ENCODE peak calls at places on chromosomes 4 and X, in five cellular contexts. One of them, this sample, is unnamed.

GRCh38 chr4:38322709-38323108 is 341.3 kb upstream of the KLF3 start:
- DNase-seq in H1: no peak
- DNase-seq in GM12892: no peak
- DNase-seq in HepG2: no peak
- DNase-seq in GM12878: no peak
- DNase-seq in this sample: no peak

GRCh38 chr4:122679317-122679716 is 53.2 kb upstream of the BBS12 start:
- DNase-seq in H1: no peak
- DNase-seq in GM12892: no peak
- DNase-seq in HepG2: no peak
- DNase-seq in GM12878: no peak
- DNase-seq in this sample: no peak

GRCh38 chr4:153676984-153677383 is 7.1 kb upstream of the TLR2 start:
- DNase-seq in H1: no peak
- DNase-seq in GM12892: no peak
- DNase-seq in HepG2: no peak
- DNase-seq in GM12878: no peak
- DNase-seq in this sample: no peak

GRCh38 chrX:136185409-136186022 is 38.2 kb downstream of the FHL1 start:
- DNase-seq in H1: no peak
- DNase-seq in GM12892: no peak
- DNase-seq in HepG2: no peak
- DNase-seq in GM12878: no peak
- DNase-seq in this sample: no peak

GRCh38 chrX:13360146-13360545 is 40.3 kb upstream of the ATXN3L start:
- DNase-seq in H1: no peak
- DNase-seq in GM12892: no peak
- DNase-seq in HepG2: no peak
- DNase-seq in GM12878: no peak
- DNase-seq in this sample: no peak

GRCh38 chr4:41216294-41217019 is 2.1 kb upstream of the APBB2 start:
- DNase-seq in H1: peak
- DNase-seq in GM12892: peak
- DNase-seq in HepG2: peak
- DNase-seq in GM12878: peak
- DNase-seq in this sample: peak

GRCh38 chr4:35818520-35818919 is 425.8 kb downstream of the ARAP2 start:
- DNase-seq in H1: no peak
- DNase-seq in GM12892: no peak
- DNase-seq in HepG2: no peak
- DNase-seq in GM12878: no peak
- DNase-seq in this sample: no peak

GRCh38 chr4:83323136-83323535 is 11.5 kb downstream of the HPSE start:
- DNase-seq in H1: no peak
- DNase-seq in GM12892: no peak
- DNase-seq in HepG2: peak
- DNase-seq in GM12878: no peak
- DNase-seq in this sample: no peak

GRCh38 chrX:48278958-48279357 is 23.8 kb downstream of the SSX1 start:
- DNase-seq in H1: no peak
- DNase-seq in GM12892: no peak
- DNase-seq in HepG2: peak
- DNase-seq in GM12878: no peak
- DNase-seq in this sample: no peak

DNA sequence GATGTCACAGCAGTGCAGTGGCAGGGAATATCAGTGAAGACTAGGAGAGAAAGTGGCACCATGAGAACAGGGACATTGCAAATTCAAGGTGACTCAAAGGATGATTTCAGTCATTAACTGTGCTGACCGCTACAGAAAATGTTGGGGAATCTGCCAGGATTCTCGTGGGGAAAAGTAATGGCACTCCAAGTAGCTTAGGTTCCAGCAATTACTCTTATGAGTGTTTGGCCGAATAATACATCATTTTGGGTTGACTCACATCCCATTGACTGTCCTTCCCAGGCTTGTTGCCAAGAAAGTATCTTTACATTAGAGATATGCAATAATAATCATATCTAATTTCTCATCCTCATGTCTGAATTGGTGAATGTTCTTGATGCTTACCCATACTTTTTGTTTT is 1411.1 kb upstream of the PCDH7 start:
- DNase-seq in H1: no peak
- DNase-seq in GM12892: no peak
- DNase-seq in HepG2: no peak
- DNase-seq in GM12878: no peak
- DNase-seq in this sample: no peak
- TF ChIP-seq TAF1 in H1: no peak
- TF ChIP-seq TAF1 in GM12892: no peak
- TF ChIP-seq TAF1 in HepG2: no peak
- TF ChIP-seq TAF1 in GM12878: no peak
- TF ChIP-seq TAF1 in this sample: no peak

DNA sequence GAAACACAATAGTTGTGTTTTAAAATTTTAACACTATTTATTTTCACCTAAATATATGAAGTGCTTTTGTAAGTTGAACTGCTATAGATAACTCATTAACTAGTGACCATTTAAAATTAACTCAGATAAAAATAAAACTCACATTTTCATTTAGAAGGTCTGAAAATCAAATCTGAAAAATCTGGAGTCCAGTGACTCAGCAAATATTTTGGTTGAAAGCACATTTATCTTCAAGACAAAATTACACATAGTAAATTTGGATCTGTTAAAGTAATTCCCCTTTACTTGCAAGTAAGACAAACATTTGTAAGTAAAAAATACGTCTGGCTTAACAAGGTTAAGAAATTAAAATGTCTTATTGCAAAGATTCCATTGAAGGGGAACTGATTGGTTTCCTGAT is 589.1 kb downstream of the TRIML1 start:
- DNase-seq in H1: no peak
- DNase-seq in GM12892: no peak
- DNase-seq in HepG2: no peak
- DNase-seq in GM12878: no peak
- DNase-seq in this sample: no peak
- TF ChIP-seq POLR2A in H1: no peak
- TF ChIP-seq POLR2A in GM12892: no peak
- TF ChIP-seq POLR2A in HepG2: no peak
- TF ChIP-seq POLR2A in GM12878: no peak
- TF ChIP-seq POLR2A in this sample: no peak

GRCh38 chrX:119692241-119693031 is 532 bp downstream of the SEPTIN6 start:
- DNase-seq in H1: peak
- DNase-seq in GM12892: no peak
- DNase-seq in HepG2: no peak
- DNase-seq in GM12878: no peak
- DNase-seq in this sample: no peak
- TF ChIP-seq TAF1 in H1: no peak
- TF ChIP-seq TAF1 in GM12892: no peak
- TF ChIP-seq TAF1 in HepG2: no peak
- TF ChIP-seq TAF1 in GM12878: no peak
- TF ChIP-seq TAF1 in this sample: peak

GRCh38 chr4:174549696-174550095 is 27.4 kb upstream of the HPGD start:
- DNase-seq in H1: no peak
- DNase-seq in GM12892: no peak
- DNase-seq in HepG2: no peak
- DNase-seq in GM12878: no peak
- DNase-seq in this sample: no peak

GRCh38 chr4:174550541-174550940 is 28.3 kb upstream of the HPGD start:
- DNase-seq in H1: no peak
- DNase-seq in GM12892: no peak
- DNase-seq in HepG2: no peak
- DNase-seq in GM12878: no peak
- DNase-seq in this sample: no peak

GRCh38 chr4:174554329-174554728 is 32.0 kb upstream of the HPGD start:
- DNase-seq in H1: no peak
- DNase-seq in GM12892: no peak
- DNase-seq in HepG2: no peak
- DNase-seq in GM12878: no peak
- DNase-seq in this sample: no peak

GRCh38 chr4:174555793-174556630 is 33.7 kb upstream of the HPGD start:
- DNase-seq in H1: no peak
- DNase-seq in GM12892: no peak
- DNase-seq in HepG2: no peak
- DNase-seq in GM12878: no peak
- DNase-seq in this sample: no peak

GRCh38 chr4:174553828-174554227 is 31.5 kb upstream of the HPGD start:
- DNase-seq in H1: no peak
- DNase-seq in GM12892: no peak
- DNase-seq in HepG2: no peak
- DNase-seq in GM12878: no peak
- DNase-seq in this sample: no peak
- TF ChIP-seq POLR2A in H1: no peak
- TF ChIP-seq POLR2A in GM12892: no peak
- TF ChIP-seq POLR2A in HepG2: no peak
- TF ChIP-seq POLR2A in GM12878: no peak
- TF ChIP-seq POLR2A in this sample: no peak

GRCh38 chr4:11421116-11421515 is 7.6 kb downstream of the HS3ST1 start:
- DNase-seq in H1: no peak
- DNase-seq in GM12892: no peak
- DNase-seq in HepG2: no peak
- DNase-seq in GM12878: no peak
- DNase-seq in this sample: no peak

GRCh38 chr4:11416767-11417113 is 12.0 kb downstream of the HS3ST1 start:
- DNase-seq in H1: no peak
- DNase-seq in GM12892: no peak
- DNase-seq in HepG2: no peak
- DNase-seq in GM12878: no peak
- DNase-seq in this sample: no peak

GRCh38 chr4:11420327-11420726 is 8.4 kb downstream of the HS3ST1 start:
- DNase-seq in H1: no peak
- DNase-seq in GM12892: no peak
- DNase-seq in HepG2: no peak
- DNase-seq in GM12878: no peak
- DNase-seq in this sample: no peak

GRCh38 chr4:11416071-11416766 is 12.5 kb downstream of the HS3ST1 start:
- DNase-seq in H1: no peak
- DNase-seq in GM12892: no peak
- DNase-seq in HepG2: no peak
- DNase-seq in GM12878: no peak
- DNase-seq in this sample: no peak

DNA sequence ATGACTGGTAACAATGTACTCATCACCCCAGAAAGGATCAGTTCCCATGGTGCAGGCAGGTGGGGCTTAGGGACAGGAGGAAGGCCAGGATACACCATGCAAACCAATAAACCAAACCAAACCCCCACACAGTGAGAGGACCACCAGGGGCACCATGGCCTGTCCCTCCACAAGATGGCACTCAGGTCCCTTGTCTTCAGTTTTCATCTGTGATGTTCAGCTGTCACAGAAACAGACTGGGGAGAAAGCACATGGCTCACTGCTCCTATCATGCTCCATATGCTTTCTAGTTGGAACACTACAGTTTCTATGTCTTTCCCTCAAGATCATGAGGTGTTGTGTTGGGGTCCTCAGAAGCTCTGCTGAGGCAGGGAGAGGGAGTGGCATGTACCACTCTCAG is 10.1 kb downstream of the HS3ST1 start:
- DNase-seq in H1: no peak
- DNase-seq in GM12892: no peak
- DNase-seq in HepG2: no peak
- DNase-seq in GM12878: no peak
- DNase-seq in this sample: no peak
- TF ChIP-seq TAF1 in H1: no peak
- TF ChIP-seq TAF1 in GM12892: no peak
- TF ChIP-seq TAF1 in HepG2: no peak
- TF ChIP-seq TAF1 in GM12878: no peak
- TF ChIP-seq TAF1 in this sample: no peak

GRCh38 chr4:1009647-1010521 is 1.5 kb upstream of the FGFRL1 start:
- DNase-seq in H1: peak
- DNase-seq in GM12892: peak
- DNase-seq in HepG2: no peak
- DNase-seq in GM12878: no peak
- DNase-seq in this sample: peak
- TF ChIP-seq POLR2A in H1: no peak
- TF ChIP-seq POLR2A in GM12892: no peak
- TF ChIP-seq POLR2A in HepG2: no peak
- TF ChIP-seq POLR2A in GM12878: no peak
- TF ChIP-seq POLR2A in this sample: no peak

DNA sequence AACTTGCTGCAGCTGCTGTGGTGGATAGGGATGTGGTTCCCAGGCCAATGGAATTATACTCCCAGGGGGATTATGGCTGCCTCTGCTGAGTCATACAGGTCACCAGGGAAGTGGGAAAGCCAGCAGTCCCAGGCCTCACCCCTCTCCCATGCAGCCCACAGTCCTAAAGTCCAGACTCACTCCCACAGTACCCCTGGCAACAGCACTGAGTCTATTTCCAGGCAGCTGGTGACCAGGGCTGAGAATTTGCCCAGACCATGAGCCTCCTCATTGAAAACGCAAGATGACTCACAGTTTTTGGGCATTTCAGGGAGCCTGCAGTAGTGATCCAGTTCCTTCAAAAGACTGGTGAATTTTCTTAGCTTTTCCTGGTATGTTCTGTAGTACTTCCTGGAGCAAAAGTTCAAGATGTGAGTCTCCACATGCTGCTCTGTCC is 137.6 kb downstream of the NPNT start:
- DNase-seq in H1: no peak
- DNase-seq in GM12892: no peak
- DNase-seq in HepG2: peak
- DNase-seq in GM12878: no peak
- DNase-seq in this sample: no peak
- TF ChIP-seq TAF1 in H1: no peak
- TF ChIP-seq TAF1 in GM12892: no peak
- TF ChIP-seq TAF1 in HepG2: no peak
- TF ChIP-seq TAF1 in GM12878: no peak
- TF ChIP-seq TAF1 in this sample: no peak

GRCh38 chr4:166153539-166153938 is 280.5 kb downstream of the TLL1 start:
- DNase-seq in H1: no peak
- DNase-seq in GM12892: no peak
- DNase-seq in HepG2: no peak
- DNase-seq in GM12878: no peak
- DNase-seq in this sample: no peak
- TF ChIP-seq POLR2A in H1: no peak
- TF ChIP-seq POLR2A in GM12892: no peak
- TF ChIP-seq POLR2A in HepG2: no peak
- TF ChIP-seq POLR2A in GM12878: no peak
- TF ChIP-seq POLR2A in this sample: no peak

GRCh38 chr4:8371251-8371995 is 69.1 kb downstream of the ACOX3 start:
- DNase-seq in H1: no peak
- DNase-seq in GM12892: no peak
- DNase-seq in HepG2: no peak
- DNase-seq in GM12878: no peak
- DNase-seq in this sample: no peak
- TF ChIP-seq TAF1 in H1: no peak
- TF ChIP-seq TAF1 in GM12892: no peak
- TF ChIP-seq TAF1 in HepG2: no peak
- TF ChIP-seq TAF1 in GM12878: no peak
- TF ChIP-seq TAF1 in this sample: no peak